ENCODE peak calls at places on chromosomes 16 and 17, in nine cellular contexts. One of them, this sample, is unnamed.

GRCh38 chr16:49018259-49018931 is 263.2 kb downstream of the CBLN1 start:
- DNase-seq in mammary epithelial cell: no peak
- DNase-seq in midbrain: no peak
- DNase-seq in astrocyte of the cerebellum: no peak
- DNase-seq in stimulated activated CD4-positive, alpha-beta T cell treated with anti-CD3 and anti-CD28 coated beads, Interleukin-15, amount 100 ng/mL, for 48 hours: no peak
- DNase-seq in fibroblast of pulmonary artery: no peak
- DNase-seq in A549: no peak
- DNase-seq in uterus: no peak
- DNase-seq in tibial nerve: no peak
- DNase-seq in this sample: no peak

GRCh38 chr17:13222931-13223330 is 205.1 kb upstream of the ELAC2 start:
- DNase-seq in mammary epithelial cell: no peak
- DNase-seq in midbrain: no peak
- DNase-seq in astrocyte of the cerebellum: no peak
- DNase-seq in stimulated activated CD4-positive, alpha-beta T cell treated with anti-CD3 and anti-CD28 coated beads, Interleukin-15, amount 100 ng/mL, for 48 hours: no peak
- DNase-seq in fibroblast of pulmonary artery: no peak
- DNase-seq in A549: no peak
- DNase-seq in uterus: no peak
- DNase-seq in tibial nerve: no peak
- DNase-seq in this sample: no peak

GRCh38 chr16:29876578-29877249 is 13.7 kb upstream of the CDIPT start:
- DNase-seq in mammary epithelial cell: no peak
- DNase-seq in midbrain: no peak
- DNase-seq in astrocyte of the cerebellum: no peak
- DNase-seq in stimulated activated CD4-positive, alpha-beta T cell treated with anti-CD3 and anti-CD28 coated beads, Interleukin-15, amount 100 ng/mL, for 48 hours: no peak
- DNase-seq in fibroblast of pulmonary artery: no peak
- DNase-seq in A549: no peak
- DNase-seq in uterus: no peak
- DNase-seq in tibial nerve: no peak
- DNase-seq in this sample: no peak

GRCh38 chr17:4858068-4858879 is 25.1 kb downstream of the MINK1 start:
- DNase-seq in mammary epithelial cell: no peak
- DNase-seq in midbrain: peak; percentile 91
- DNase-seq in astrocyte of the cerebellum: no peak
- DNase-seq in stimulated activated CD4-positive, alpha-beta T cell treated with anti-CD3 and anti-CD28 coated beads, Interleukin-15, amount 100 ng/mL, for 48 hours: no peak
- DNase-seq in fibroblast of pulmonary artery: peak; percentile 57
- DNase-seq in A549: no peak
- DNase-seq in uterus: peak; percentile 39
- DNase-seq in tibial nerve: no peak
- DNase-seq in this sample: peak; percentile 21

GRCh38 chr17:41486316-41486715 is 3.4 kb downstream of the KRT36 start:
- DNase-seq in mammary epithelial cell: no peak
- DNase-seq in midbrain: no peak
- DNase-seq in astrocyte of the cerebellum: no peak
- DNase-seq in stimulated activated CD4-positive, alpha-beta T cell treated with anti-CD3 and anti-CD28 coated beads, Interleukin-15, amount 100 ng/mL, for 48 hours: no peak
- DNase-seq in fibroblast of pulmonary artery: no peak
- DNase-seq in A549: no peak
- DNase-seq in uterus: no peak
- DNase-seq in tibial nerve: no peak
- DNase-seq in this sample: no peak

GRCh38 chr17:3588104-3588503 is 21.1 kb downstream of the TRPV1 start:
- DNase-seq in mammary epithelial cell: no peak
- DNase-seq in midbrain: no peak
- DNase-seq in astrocyte of the cerebellum: no peak
- DNase-seq in stimulated activated CD4-positive, alpha-beta T cell treated with anti-CD3 and anti-CD28 coated beads, Interleukin-15, amount 100 ng/mL, for 48 hours: no peak
- DNase-seq in fibroblast of pulmonary artery: no peak
- DNase-seq in A549: no peak
- DNase-seq in uterus: no peak
- DNase-seq in tibial nerve: no peak
- DNase-seq in this sample: no peak

GRCh38 chr16:77157773-77158172 is 33.2 kb upstream of the MON1B start:
- DNase-seq in mammary epithelial cell: no peak
- DNase-seq in midbrain: no peak
- DNase-seq in astrocyte of the cerebellum: no peak
- DNase-seq in stimulated activated CD4-positive, alpha-beta T cell treated with anti-CD3 and anti-CD28 coated beads, Interleukin-15, amount 100 ng/mL, for 48 hours: no peak
- DNase-seq in fibroblast of pulmonary artery: no peak
- DNase-seq in A549: no peak
- DNase-seq in uterus: no peak
- DNase-seq in tibial nerve: no peak
- DNase-seq in this sample: no peak

GRCh38 chr16:83727018-83727417 is 80.8 kb upstream of the HSBP1 start:
- DNase-seq in mammary epithelial cell: no peak
- DNase-seq in midbrain: no peak
- DNase-seq in astrocyte of the cerebellum: peak; percentile 23
- DNase-seq in stimulated activated CD4-positive, alpha-beta T cell treated with anti-CD3 and anti-CD28 coated beads, Interleukin-15, amount 100 ng/mL, for 48 hours: no peak
- DNase-seq in fibroblast of pulmonary artery: peak; percentile 45
- DNase-seq in A549: no peak
- DNase-seq in uterus: no peak
- DNase-seq in tibial nerve: no peak
- DNase-seq in this sample: peak; percentile 49

GRCh38 chr17:57080708-57081107 is 4.3 kb upstream of the AKAP1 start:
- DNase-seq in mammary epithelial cell: peak; percentile 39
- DNase-seq in midbrain: no peak
- DNase-seq in astrocyte of the cerebellum: no peak
- DNase-seq in stimulated activated CD4-positive, alpha-beta T cell treated with anti-CD3 and anti-CD28 coated beads, Interleukin-15, amount 100 ng/mL, for 48 hours: no peak
- DNase-seq in fibroblast of pulmonary artery: no peak
- DNase-seq in A549: no peak
- DNase-seq in uterus: no peak
- DNase-seq in tibial nerve: no peak
- DNase-seq in this sample: no peak

GRCh38 chr17:80716986-80717385 is 172.3 kb downstream of the RPTOR start:
- DNase-seq in mammary epithelial cell: no peak
- DNase-seq in midbrain: no peak
- DNase-seq in astrocyte of the cerebellum: no peak
- DNase-seq in stimulated activated CD4-positive, alpha-beta T cell treated with anti-CD3 and anti-CD28 coated beads, Interleukin-15, amount 100 ng/mL, for 48 hours: no peak
- DNase-seq in fibroblast of pulmonary artery: no peak
- DNase-seq in A549: no peak
- DNase-seq in uterus: no peak
- DNase-seq in tibial nerve: no peak
- DNase-seq in this sample: no peak

GRCh38 chr16:78216166-78216745 is 116.8 kb downstream of the WWOX start:
- DNase-seq in mammary epithelial cell: no peak
- DNase-seq in midbrain: no peak
- DNase-seq in astrocyte of the cerebellum: no peak
- DNase-seq in stimulated activated CD4-positive, alpha-beta T cell treated with anti-CD3 and anti-CD28 coated beads, Interleukin-15, amount 100 ng/mL, for 48 hours: no peak
- DNase-seq in fibroblast of pulmonary artery: no peak
- DNase-seq in A549: no peak
- DNase-seq in uterus: no peak
- DNase-seq in tibial nerve: no peak
- DNase-seq in this sample: no peak

GRCh38 chr16:79598341-79599181 is 2.0 kb downstream of the MAF start:
- DNase-seq in mammary epithelial cell: peak; percentile 64
- DNase-seq in midbrain: peak; percentile 28
- DNase-seq in astrocyte of the cerebellum: peak; percentile 31
- DNase-seq in stimulated activated CD4-positive, alpha-beta T cell treated with anti-CD3 and anti-CD28 coated beads, Interleukin-15, amount 100 ng/mL, for 48 hours: no peak
- DNase-seq in fibroblast of pulmonary artery: peak; percentile 23
- DNase-seq in A549: peak; percentile 31
- DNase-seq in uterus: peak; percentile 71
- DNase-seq in tibial nerve: peak; percentile 56
- DNase-seq in this sample: peak; percentile 73

GRCh38 chr16:54655171-54655590 is 275.5 kb upstream of the IRX5 start:
- DNase-seq in mammary epithelial cell: peak; percentile 25
- DNase-seq in midbrain: no peak
- DNase-seq in astrocyte of the cerebellum: peak; percentile 43
- DNase-seq in stimulated activated CD4-positive, alpha-beta T cell treated with anti-CD3 and anti-CD28 coated beads, Interleukin-15, amount 100 ng/mL, for 48 hours: no peak
- DNase-seq in fibroblast of pulmonary artery: peak; percentile 50
- DNase-seq in A549: no peak
- DNase-seq in uterus: peak; percentile 40
- DNase-seq in tibial nerve: peak; percentile 10
- DNase-seq in this sample: peak; percentile 52

GRCh38 chr17:70006159-70006558 is 68.9 kb upstream of the KCNJ16 start:
- DNase-seq in mammary epithelial cell: no peak
- DNase-seq in midbrain: no peak
- DNase-seq in astrocyte of the cerebellum: no peak
- DNase-seq in stimulated activated CD4-positive, alpha-beta T cell treated with anti-CD3 and anti-CD28 coated beads, Interleukin-15, amount 100 ng/mL, for 48 hours: no peak
- DNase-seq in fibroblast of pulmonary artery: peak; percentile 42
- DNase-seq in A549: no peak
- DNase-seq in uterus: no peak
- DNase-seq in tibial nerve: no peak
- DNase-seq in this sample: no peak

GRCh38 chr16:52906271-52906670 is 146.4 kb downstream of the CHD9NB start:
- DNase-seq in mammary epithelial cell: no peak
- DNase-seq in midbrain: no peak
- DNase-seq in astrocyte of the cerebellum: no peak
- DNase-seq in stimulated activated CD4-positive, alpha-beta T cell treated with anti-CD3 and anti-CD28 coated beads, Interleukin-15, amount 100 ng/mL, for 48 hours: no peak
- DNase-seq in fibroblast of pulmonary artery: no peak
- DNase-seq in A549: no peak
- DNase-seq in uterus: no peak
- DNase-seq in tibial nerve: no peak
- DNase-seq in this sample: no peak

GRCh38 chr17:6366144-6366755 is 68.7 kb downstream of the AIPL1 start:
- DNase-seq in mammary epithelial cell: peak; percentile 90
- DNase-seq in midbrain: no peak
- DNase-seq in astrocyte of the cerebellum: peak; percentile 1
- DNase-seq in stimulated activated CD4-positive, alpha-beta T cell treated with anti-CD3 and anti-CD28 coated beads, Interleukin-15, amount 100 ng/mL, for 48 hours: no peak
- DNase-seq in fibroblast of pulmonary artery: no peak
- DNase-seq in A549: no peak
- DNase-seq in uterus: no peak
- DNase-seq in tibial nerve: no peak
- DNase-seq in this sample: peak; percentile 67

GRCh38 chr16:11914759-11915643 is 755 bp downstream of the GSPT1 start:
- DNase-seq in mammary epithelial cell: peak; percentile 33
- DNase-seq in midbrain: peak; percentile 41
- DNase-seq in astrocyte of the cerebellum: no peak
- DNase-seq in stimulated activated CD4-positive, alpha-beta T cell treated with anti-CD3 and anti-CD28 coated beads, Interleukin-15, amount 100 ng/mL, for 48 hours: peak; percentile 25
- DNase-seq in fibroblast of pulmonary artery: peak; percentile 34
- DNase-seq in A549: no peak
- DNase-seq in uterus: no peak
- DNase-seq in tibial nerve: no peak
- DNase-seq in this sample: peak; percentile 65

GRCh38 chr16:70695351-70696070 is 9.7 kb upstream of the MTSS2 start:
- DNase-seq in mammary epithelial cell: no peak
- DNase-seq in midbrain: no peak
- DNase-seq in astrocyte of the cerebellum: no peak
- DNase-seq in stimulated activated CD4-positive, alpha-beta T cell treated with anti-CD3 and anti-CD28 coated beads, Interleukin-15, amount 100 ng/mL, for 48 hours: no peak
- DNase-seq in fibroblast of pulmonary artery: no peak
- DNase-seq in A549: peak; percentile 56
- DNase-seq in uterus: no peak
- DNase-seq in tibial nerve: no peak
- DNase-seq in this sample: no peak

GRCh38 chr17:75524971-75525805 is at the start of gene LLGL2:
- DNase-seq in mammary epithelial cell: peak; percentile 88
- DNase-seq in midbrain: peak; percentile 58
- DNase-seq in astrocyte of the cerebellum: no peak
- DNase-seq in stimulated activated CD4-positive, alpha-beta T cell treated with anti-CD3 and anti-CD28 coated beads, Interleukin-15, amount 100 ng/mL, for 48 hours: peak; percentile 43
- DNase-seq in fibroblast of pulmonary artery: peak; percentile 38
- DNase-seq in A549: peak; percentile 93
- DNase-seq in uterus: peak; percentile 66
- DNase-seq in tibial nerve: no peak
- DNase-seq in this sample: peak; percentile 85

GRCh38 chr16:3880623-3881498 is at the start of gene CREBBP:
- DNase-seq in mammary epithelial cell: peak; percentile 84
- DNase-seq in midbrain: peak; percentile 91
- DNase-seq in astrocyte of the cerebellum: peak; percentile 62
- DNase-seq in stimulated activated CD4-positive, alpha-beta T cell treated with anti-CD3 and anti-CD28 coated beads, Interleukin-15, amount 100 ng/mL, for 48 hours: peak; percentile 66
- DNase-seq in fibroblast of pulmonary artery: peak; percentile 88
- DNase-seq in A549: peak; percentile 38
- DNase-seq in uterus: peak; percentile 81
- DNase-seq in tibial nerve: peak; percentile 86
- DNase-seq in this sample: peak; percentile 96

GRCh38 chr17:30530346-30531025 is 53.3 kb downstream of the GOSR1 start:
- DNase-seq in mammary epithelial cell: no peak
- DNase-seq in midbrain: no peak
- DNase-seq in astrocyte of the cerebellum: no peak
- DNase-seq in stimulated activated CD4-positive, alpha-beta T cell treated with anti-CD3 and anti-CD28 coated beads, Interleukin-15, amount 100 ng/mL, for 48 hours: no peak
- DNase-seq in fibroblast of pulmonary artery: peak; percentile 52
- DNase-seq in A549: no peak
- DNase-seq in uterus: no peak
- DNase-seq in tibial nerve: no peak
- DNase-seq in this sample: peak; percentile 39

GRCh38 chr17:11506635-11507034 is 91.6 kb upstream of the DNAH9 start:
- DNase-seq in mammary epithelial cell: no peak
- DNase-seq in midbrain: no peak
- DNase-seq in astrocyte of the cerebellum: no peak
- DNase-seq in stimulated activated CD4-positive, alpha-beta T cell treated with anti-CD3 and anti-CD28 coated beads, Interleukin-15, amount 100 ng/mL, for 48 hours: no peak
- DNase-seq in fibroblast of pulmonary artery: peak; percentile 1
- DNase-seq in A549: no peak
- DNase-seq in uterus: no peak
- DNase-seq in tibial nerve: no peak
- DNase-seq in this sample: peak; percentile 53

GRCh38 chr16:82135844-82136243 is 34.2 kb downstream of the MPHOSPH6 start:
- DNase-seq in mammary epithelial cell: no peak
- DNase-seq in midbrain: no peak
- DNase-seq in astrocyte of the cerebellum: no peak
- DNase-seq in stimulated activated CD4-positive, alpha-beta T cell treated with anti-CD3 and anti-CD28 coated beads, Interleukin-15, amount 100 ng/mL, for 48 hours: no peak
- DNase-seq in fibroblast of pulmonary artery: no peak
- DNase-seq in A549: no peak
- DNase-seq in uterus: no peak
- DNase-seq in tibial nerve: no peak
- DNase-seq in this sample: no peak

GRCh38 chr16:3954411-3954921 is 74.0 kb upstream of the CREBBP start:
- DNase-seq in mammary epithelial cell: no peak
- DNase-seq in midbrain: no peak
- DNase-seq in astrocyte of the cerebellum: no peak
- DNase-seq in stimulated activated CD4-positive, alpha-beta T cell treated with anti-CD3 and anti-CD28 coated beads, Interleukin-15, amount 100 ng/mL, for 48 hours: no peak
- DNase-seq in fibroblast of pulmonary artery: peak; percentile 34
- DNase-seq in A549: no peak
- DNase-seq in uterus: no peak
- DNase-seq in tibial nerve: peak; percentile 53
- DNase-seq in this sample: peak; percentile 52

GRCh38 chr17:58081641-58082340 is 1.4 kb upstream of the DYNLL2 start:
- DNase-seq in mammary epithelial cell: no peak
- DNase-seq in midbrain: no peak
- DNase-seq in astrocyte of the cerebellum: no peak
- DNase-seq in stimulated activated CD4-positive, alpha-beta T cell treated with anti-CD3 and anti-CD28 coated beads, Interleukin-15, amount 100 ng/mL, for 48 hours: no peak
- DNase-seq in fibroblast of pulmonary artery: no peak
- DNase-seq in A549: no peak
- DNase-seq in uterus: no peak
- DNase-seq in tibial nerve: no peak
- DNase-seq in this sample: no peak

GRCh38 chr17:46916211-46916610 is 6.7 kb upstream of the GOSR2 start:
- DNase-seq in mammary epithelial cell: peak; percentile 79
- DNase-seq in midbrain: no peak
- DNase-seq in astrocyte of the cerebellum: no peak
- DNase-seq in stimulated activated CD4-positive, alpha-beta T cell treated with anti-CD3 and anti-CD28 coated beads, Interleukin-15, amount 100 ng/mL, for 48 hours: no peak
- DNase-seq in fibroblast of pulmonary artery: no peak
- DNase-seq in A549: no peak
- DNase-seq in uterus: no peak
- DNase-seq in tibial nerve: no peak
- DNase-seq in this sample: no peak

GRCh38 chr17:32564325-32564724 is 77.5 kb downstream of the CDK5R1 start:
- DNase-seq in mammary epithelial cell: peak; percentile 65
- DNase-seq in midbrain: no peak
- DNase-seq in astrocyte of the cerebellum: no peak
- DNase-seq in stimulated activated CD4-positive, alpha-beta T cell treated with anti-CD3 and anti-CD28 coated beads, Interleukin-15, amount 100 ng/mL, for 48 hours: no peak
- DNase-seq in fibroblast of pulmonary artery: no peak
- DNase-seq in A549: no peak
- DNase-seq in uterus: no peak
- DNase-seq in tibial nerve: no peak
- DNase-seq in this sample: no peak

GRCh38 chr17:32894245-32894644 is 17.3 kb upstream of the MYO1D start:
- DNase-seq in mammary epithelial cell: peak; percentile 39
- DNase-seq in midbrain: no peak
- DNase-seq in astrocyte of the cerebellum: no peak
- DNase-seq in stimulated activated CD4-positive, alpha-beta T cell treated with anti-CD3 and anti-CD28 coated beads, Interleukin-15, amount 100 ng/mL, for 48 hours: no peak
- DNase-seq in fibroblast of pulmonary artery: no peak
- DNase-seq in A549: no peak
- DNase-seq in uterus: no peak
- DNase-seq in tibial nerve: no peak
- DNase-seq in this sample: no peak

GRCh38 chr17:79981661-79982101 is 54.0 kb downstream of the TBC1D16 start:
- DNase-seq in mammary epithelial cell: no peak
- DNase-seq in midbrain: no peak
- DNase-seq in astrocyte of the cerebellum: no peak
- DNase-seq in stimulated activated CD4-positive, alpha-beta T cell treated with anti-CD3 and anti-CD28 coated beads, Interleukin-15, amount 100 ng/mL, for 48 hours: no peak
- DNase-seq in fibroblast of pulmonary artery: no peak
- DNase-seq in A549: no peak
- DNase-seq in uterus: no peak
- DNase-seq in tibial nerve: no peak
- DNase-seq in this sample: peak; percentile 26

GRCh38 chr17:45160505-45161287 is 979 bp upstream of the HEXIM2 start:
- DNase-seq in mammary epithelial cell: peak; percentile 40
- DNase-seq in midbrain: peak; percentile 67
- DNase-seq in astrocyte of the cerebellum: no peak
- DNase-seq in stimulated activated CD4-positive, alpha-beta T cell treated with anti-CD3 and anti-CD28 coated beads, Interleukin-15, amount 100 ng/mL, for 48 hours: no peak
- DNase-seq in fibroblast of pulmonary artery: peak; percentile 65
- DNase-seq in A549: peak; percentile 68
- DNase-seq in uterus: peak; percentile 74
- DNase-seq in tibial nerve: peak; percentile 63
- DNase-seq in this sample: peak; percentile 90

GRCh38 chr16:2749936-2750335 is 2.5 kb upstream of the SRRM2 start:
- DNase-seq in mammary epithelial cell: no peak
- DNase-seq in midbrain: no peak
- DNase-seq in astrocyte of the cerebellum: no peak
- DNase-seq in stimulated activated CD4-positive, alpha-beta T cell treated with anti-CD3 and anti-CD28 coated beads, Interleukin-15, amount 100 ng/mL, for 48 hours: no peak
- DNase-seq in fibroblast of pulmonary artery: no peak
- DNase-seq in A549: no peak
- DNase-seq in uterus: no peak
- DNase-seq in tibial nerve: no peak
- DNase-seq in this sample: no peak